ENCODE peak calls at places on chromosomes 4 and X, in five cellular contexts. One of them, this sample, is unnamed.

GRCh38 chrX:121308276-121308805 is 260.9 kb downstream of the GLUD2 start:
- DNase-seq in tibial artery: peak
- DNase-seq in sigmoid colon: no peak
- DNase-seq in cardiac fibroblast: peak
- DNase-seq in IMR-90: no peak
- DNase-seq in this sample: peak

GRCh38 chr4:123746981-123747380 is 350.4 kb downstream of the SPRY1 start:
- DNase-seq in tibial artery: no peak
- DNase-seq in sigmoid colon: no peak
- DNase-seq in cardiac fibroblast: peak
- DNase-seq in IMR-90: no peak
- DNase-seq in this sample: peak

GRCh38 chr4:52172166-52172565 is 121.1 kb downstream of the SPATA18 start:
- DNase-seq in tibial artery: no peak
- DNase-seq in sigmoid colon: no peak
- DNase-seq in cardiac fibroblast: peak
- DNase-seq in IMR-90: no peak
- DNase-seq in this sample: peak

GRCh38 chr4:2040391-2041233 is 18.5 kb upstream of the NAT8L start:
- DNase-seq in tibial artery: no peak
- DNase-seq in sigmoid colon: no peak
- DNase-seq in cardiac fibroblast: no peak
- DNase-seq in IMR-90: no peak
- DNase-seq in this sample: no peak

GRCh38 chr4:156660470-156660869 is 311.1 kb downstream of the PDGFC start:
- DNase-seq in tibial artery: no peak
- DNase-seq in sigmoid colon: no peak
- DNase-seq in cardiac fibroblast: no peak
- DNase-seq in IMR-90: no peak
- DNase-seq in this sample: no peak

GRCh38 chr4:168932138-168932537 is 77.9 kb downstream of the CBR4 start:
- DNase-seq in tibial artery: no peak
- DNase-seq in sigmoid colon: no peak
- DNase-seq in cardiac fibroblast: no peak
- DNase-seq in IMR-90: no peak
- DNase-seq in this sample: no peak

GRCh38 chr4:27217261-27217769 is 356.7 kb downstream of the STIM2 start:
- DNase-seq in tibial artery: no peak
- DNase-seq in sigmoid colon: no peak
- DNase-seq in cardiac fibroblast: no peak
- DNase-seq in IMR-90: peak
- DNase-seq in this sample: no peak

GRCh38 chrX:40772290-40772689 is 36.9 kb upstream of the MED14 start:
- DNase-seq in tibial artery: no peak
- DNase-seq in sigmoid colon: no peak
- DNase-seq in cardiac fibroblast: peak
- DNase-seq in IMR-90: peak
- DNase-seq in this sample: no peak

GRCh38 chr4:155371432-155372043 is 5.2 kb downstream of the MAP9 start:
- DNase-seq in tibial artery: no peak
- DNase-seq in sigmoid colon: no peak
- DNase-seq in cardiac fibroblast: peak
- DNase-seq in IMR-90: peak
- DNase-seq in this sample: peak

GRCh38 chr4:8497762-8498161 is 57.2 kb downstream of the TRMT44 start:
- DNase-seq in tibial artery: no peak
- DNase-seq in sigmoid colon: no peak
- DNase-seq in cardiac fibroblast: no peak
- DNase-seq in IMR-90: no peak
- DNase-seq in this sample: no peak

GRCh38 chrX:51332188-51332942 is at the start of gene NUDT10:
- DNase-seq in tibial artery: no peak
- DNase-seq in sigmoid colon: peak
- DNase-seq in cardiac fibroblast: no peak
- DNase-seq in IMR-90: peak
- DNase-seq in this sample: peak

GRCh38 chrX:34956915-34957314 is 14.3 kb downstream of the FAM47B start:
- DNase-seq in tibial artery: no peak
- DNase-seq in sigmoid colon: no peak
- DNase-seq in cardiac fibroblast: peak
- DNase-seq in IMR-90: peak
- DNase-seq in this sample: peak

GRCh38 chr4:147674073-147674472 is 9.9 kb downstream of the PRMT9 start:
- DNase-seq in tibial artery: no peak
- DNase-seq in sigmoid colon: no peak
- DNase-seq in cardiac fibroblast: no peak
- DNase-seq in IMR-90: peak
- DNase-seq in this sample: no peak

GRCh38 chr4:139839664-139840063 is 174.0 kb downstream of the MGST2 start:
- DNase-seq in tibial artery: no peak
- DNase-seq in sigmoid colon: no peak
- DNase-seq in cardiac fibroblast: no peak
- DNase-seq in IMR-90: no peak
- DNase-seq in this sample: no peak

GRCh38 chr4:151442002-151442401 is 33.0 kb downstream of the FHIP1A start:
- DNase-seq in tibial artery: no peak
- DNase-seq in sigmoid colon: no peak
- DNase-seq in cardiac fibroblast: no peak
- DNase-seq in IMR-90: no peak
- DNase-seq in this sample: no peak

GRCh38 chr4:10524196-10524833 is 67.1 kb upstream of the ZNF518B start:
- DNase-seq in tibial artery: peak
- DNase-seq in sigmoid colon: no peak
- DNase-seq in cardiac fibroblast: peak
- DNase-seq in IMR-90: no peak
- DNase-seq in this sample: peak

GRCh38 chrX:54494166-54494969 is 1.7 kb downstream of the FGD1 start:
- DNase-seq in tibial artery: no peak
- DNase-seq in sigmoid colon: no peak
- DNase-seq in cardiac fibroblast: no peak
- DNase-seq in IMR-90: no peak
- DNase-seq in this sample: no peak

GRCh38 chrX:54496936-54497335 is 902 bp upstream of the FGD1 start:
- DNase-seq in tibial artery: no peak
- DNase-seq in sigmoid colon: no peak
- DNase-seq in cardiac fibroblast: no peak
- DNase-seq in IMR-90: no peak
- DNase-seq in this sample: no peak

GRCh38 chrX:54495814-54496516 is at the start of gene FGD1:
- DNase-seq in tibial artery: peak
- DNase-seq in sigmoid colon: peak
- DNase-seq in cardiac fibroblast: peak
- DNase-seq in IMR-90: peak
- DNase-seq in this sample: peak

GRCh38 chrX:54494970-54495813 is 842 bp downstream of the FGD1 start:
- DNase-seq in tibial artery: peak
- DNase-seq in sigmoid colon: no peak
- DNase-seq in cardiac fibroblast: peak
- DNase-seq in IMR-90: peak
- DNase-seq in this sample: no peak

GRCh38 chrX:54496517-54496852 is 451 bp upstream of the FGD1 start:
- DNase-seq in tibial artery: no peak
- DNase-seq in sigmoid colon: no peak
- DNase-seq in cardiac fibroblast: no peak
- DNase-seq in IMR-90: no peak
- DNase-seq in this sample: no peak
- H3K4me3 ChIP-seq in tibial artery: peak
- H3K4me3 ChIP-seq in sigmoid colon: peak
- H3K4me3 ChIP-seq in cardiac fibroblast: peak
- H3K4me3 ChIP-seq in IMR-90: peak
- H3K4me3 ChIP-seq in this sample: peak

GRCh38 chr4:73661646-73662119 is 41.4 kb upstream of the RASSF6 start:
- DNase-seq in tibial artery: no peak
- DNase-seq in sigmoid colon: no peak
- DNase-seq in cardiac fibroblast: peak
- DNase-seq in IMR-90: peak
- DNase-seq in this sample: peak

GRCh38 chr4:73664470-73664869 is 44.2 kb upstream of the RASSF6 start:
- DNase-seq in tibial artery: no peak
- DNase-seq in sigmoid colon: no peak
- DNase-seq in cardiac fibroblast: no peak
- DNase-seq in IMR-90: no peak
- DNase-seq in this sample: no peak

GRCh38 chr4:73668806-73669205 is 48.6 kb upstream of the RASSF6 start:
- DNase-seq in tibial artery: no peak
- DNase-seq in sigmoid colon: no peak
- DNase-seq in cardiac fibroblast: peak
- DNase-seq in IMR-90: no peak
- DNase-seq in this sample: no peak

GRCh38 chr4:73660808-73661207 is 40.6 kb upstream of the RASSF6 start:
- DNase-seq in tibial artery: no peak
- DNase-seq in sigmoid colon: no peak
- DNase-seq in cardiac fibroblast: peak
- DNase-seq in IMR-90: no peak
- DNase-seq in this sample: no peak

GRCh38 chr4:73662709-73663546 is 42.7 kb upstream of the RASSF6 start:
- DNase-seq in tibial artery: no peak
- DNase-seq in sigmoid colon: no peak
- DNase-seq in cardiac fibroblast: peak
- DNase-seq in IMR-90: peak
- DNase-seq in this sample: peak
- TF ChIP-seq CTCF in tibial artery: peak
- TF ChIP-seq CTCF in sigmoid colon: no peak
- TF ChIP-seq CTCF in cardiac fibroblast: peak
- TF ChIP-seq CTCF in IMR-90: peak
- TF ChIP-seq CTCF in this sample: peak

GRCh38 chrX:137549073-137549472 is 16.9 kb upstream of the ZIC3 start:
- DNase-seq in tibial artery: no peak
- DNase-seq in sigmoid colon: no peak
- DNase-seq in cardiac fibroblast: no peak
- DNase-seq in IMR-90: no peak
- DNase-seq in this sample: no peak

GRCh38 chrX:137547291-137547690 is 18.6 kb upstream of the ZIC3 start:
- DNase-seq in tibial artery: no peak
- DNase-seq in sigmoid colon: no peak
- DNase-seq in cardiac fibroblast: no peak
- DNase-seq in IMR-90: no peak
- DNase-seq in this sample: no peak

GRCh38 chrX:137550561-137551305 is 15.2 kb upstream of the ZIC3 start:
- DNase-seq in tibial artery: no peak
- DNase-seq in sigmoid colon: no peak
- DNase-seq in cardiac fibroblast: no peak
- DNase-seq in IMR-90: no peak
- DNase-seq in this sample: no peak

GRCh38 chrX:137548261-137548660 is 17.7 kb upstream of the ZIC3 start:
- DNase-seq in tibial artery: no peak
- DNase-seq in sigmoid colon: no peak
- DNase-seq in cardiac fibroblast: no peak
- DNase-seq in IMR-90: no peak
- DNase-seq in this sample: no peak

GRCh38 chrX:137549846-137550534 is 15.9 kb upstream of the ZIC3 start:
- DNase-seq in tibial artery: no peak
- DNase-seq in sigmoid colon: no peak
- DNase-seq in cardiac fibroblast: no peak
- DNase-seq in IMR-90: no peak
- DNase-seq in this sample: peak
- H3K4me3 ChIP-seq in tibial artery: peak
- H3K4me3 ChIP-seq in sigmoid colon: peak
- H3K4me3 ChIP-seq in cardiac fibroblast: no peak
- H3K4me3 ChIP-seq in IMR-90: no peak
- H3K4me3 ChIP-seq in this sample: peak

GRCh38 chrX:69133561-69134542 is 31.4 kb downstream of the PJA1 start:
- DNase-seq in tibial artery: no peak
- DNase-seq in sigmoid colon: no peak
- DNase-seq in cardiac fibroblast: peak
- DNase-seq in IMR-90: peak
- DNase-seq in this sample: peak
- TF ChIP-seq CTCF in tibial artery: peak
- TF ChIP-seq CTCF in sigmoid colon: no peak
- TF ChIP-seq CTCF in cardiac fibroblast: peak
- TF ChIP-seq CTCF in IMR-90: peak
- TF ChIP-seq CTCF in this sample: peak

This sample was measured in choroid plexus epithelial cell.